ENCODE peak calls at places on chromosomes 2 and 18, in seven cellular contexts. O, B, M, T, R, J and P are unnamed samples.
A peak's percentile ranks its signal among the peaks of the same experiment; 100 is the strongest.

GRCh38 chr2:121888189-121888557 is 132.7 kb downstream of the TSN start:
- DNase-seq in T (peak; percentile 37), B (no peak), J (no peak), M (no peak), R (no peak), O (no peak), P (no peak)

GRCh38 chr18:48715651-48716354 is 177.0 kb downstream of the CTIF start:
- DNase-seq in T (no peak), B (no peak), M (no peak), R (no peak), J (no peak), O (no peak), P (peak; percentile 91)

GRCh38 chr2:160210599-160211138 is 10.6 kb upstream of the ITGB6 start:
- DNase-seq in R (peak; percentile 45), M (peak; percentile 37), T (peak; percentile 68), J (peak; percentile 92), B (peak; percentile 73), O (peak; percentile 28), P (peak; percentile 51)

GRCh38 chr2:97739893-97740245 is 26.5 kb downstream of the ZAP70 start:
- DNase-seq in J (no peak), O (no peak), B (no peak), M (no peak), T (no peak), R (no peak), P (peak; percentile 39)

GRCh38 chr2:240179941-240180666 is 39.6 kb upstream of the OTOS start:
- DNase-seq in J (no peak), M (no peak), B (peak; percentile 24), T (no peak), R (no peak), O (no peak), P (no peak)

GRCh38 chr2:108923736-108924443 is 65.1 kb downstream of the EDAR start:
- DNase-seq in J (no peak), T (no peak), M (no peak), R (no peak), O (no peak), B (no peak), P (peak; percentile 79)

GRCh38 chr2:182717451-182718215 is 1.6 kb downstream of the DNAJC10 start:
- DNase-seq in R (no peak), T (no peak), B (no peak), O (no peak), M (no peak), J (peak; percentile 22), P (no peak)

GRCh38 chr2:134660619-134661403 is 58.0 kb downstream of the TMEM163 start:
- DNase-seq in M (no peak), J (no peak), B (no peak), R (no peak), T (no peak), O (no peak), P (no peak)

GRCh38 chr2:154402138-154402714 is 296.3 kb upstream of the KCNJ3 start:
- DNase-seq in B (no peak), O (no peak), R (no peak), T (peak; percentile 43), J (peak; percentile 33), M (no peak), P (no peak)

GRCh38 chr2:182018218-182018617 is 32.6 kb downstream of the PPP1R1C start:
- DNase-seq in M (no peak), T (no peak), J (peak; percentile 38), B (no peak), O (no peak), R (no peak), P (no peak)

GRCh38 chr2:30318987-30319782 is 87.9 kb downstream of the LBH start:
- DNase-seq in B (no peak), M (no peak), T (no peak), J (no peak), R (no peak), O (no peak), P (no peak)

GRCh38 chr2:180519276-180519675 is 461.1 kb upstream of the UBE2E3 start:
- DNase-seq in B (no peak), R (no peak), O (no peak), J (peak; percentile 66), M (no peak), T (peak; percentile 48), P (no peak)

GRCh38 chr18:48393776-48394175 is 15.4 kb downstream of the ZBTB7C start:
- DNase-seq in R (peak; percentile 60), J (no peak), M (no peak), T (no peak), B (no peak), O (no peak), P (no peak)

GRCh38 chr18:35875566-35875965 is 96.9 kb upstream of the RMP24 start:
- DNase-seq in B (no peak), M (no peak), R (no peak), O (no peak), T (no peak), J (no peak), P (no peak)

GRCh38 chr2:226575928-226576327 is 223.7 kb downstream of the IRS1 start:
- DNase-seq in T (no peak), R (no peak), O (no peak), J (no peak), M (no peak), B (no peak), P (no peak)

GRCh38 chr18:42670860-42671259 is 444.6 kb downstream of the RIT2 start:
- DNase-seq in M (no peak), J (no peak), O (no peak), R (no peak), T (no peak), B (no peak), P (no peak)

GRCh38 chr2:218343591-218343990 is 13.1 kb upstream of the CATIP start:
- DNase-seq in R (no peak), J (no peak), M (no peak), B (no peak), T (no peak), O (no peak), P (no peak)

GRCh38 chr2:102209474-102209873 is 22.7 kb downstream of the IL1RL2 start:
- DNase-seq in B (no peak), M (no peak), T (no peak), J (no peak), R (no peak), O (no peak), P (no peak)

GRCh38 chr2:145324748-145325147 is 804.8 kb upstream of the ZEB2 start:
- DNase-seq in J (no peak), B (no peak), O (no peak), R (no peak), T (no peak), M (no peak), P (no peak)

GRCh38 chr2:242027676-242028450 is 158.3 kb downstream of the RTP5 start:
- DNase-seq in T (no peak), J (no peak), B (no peak), M (no peak), R (no peak), O (no peak), P (no peak)

GRCh38 chr2:206784559-206785353 is 19.4 kb downstream of the FASTKD2 start:
- DNase-seq in O (no peak), T (no peak), J (no peak), M (no peak), B (no peak), R (no peak), P (no peak)

GRCh38 chr18:33835419-33835818 is 257.4 kb downstream of the ASXL3 start:
- DNase-seq in M (no peak), J (no peak), R (no peak), B (no peak), O (no peak), T (no peak), P (no peak)

GRCh38 chr2:119536209-119536608 is 8.0 kb upstream of the CFAP221 start:
- DNase-seq in J (no peak), B (no peak), T (no peak), R (no peak), M (no peak), O (no peak), P (peak; percentile 5)

GRCh38 chr2:60472026-60472425 is 81.4 kb downstream of the BCL11A start:
- DNase-seq in T (no peak), J (no peak), R (no peak), B (no peak), M (no peak), O (no peak), P (no peak)

GRCh38 chr2:240930631-240931318 is 24.6 kb downstream of the CROCC2 start:
- DNase-seq in T (no peak), M (no peak), B (peak; percentile 47), O (peak; percentile 6), R (no peak), J (no peak), P (peak; percentile 68)

GRCh38 chr2:33521791-33522281 is 45.4 kb downstream of the RASGRP3 start:
- DNase-seq in R (peak; percentile 24), O (no peak), J (peak; percentile 97), B (no peak), M (peak; percentile 31), T (no peak), P (peak; percentile 49)

GRCh38 chr2:158502984-158503383 is 46.2 kb downstream of the PKP4 start:
- DNase-seq in M (no peak), R (no peak), O (no peak), B (no peak), J (peak; percentile 22), T (no peak), P (no peak)

GRCh38 chr2:3703236-3703682 is at the start of gene DCDC2C:
- DNase-seq in O (no peak), M (no peak), R (no peak), T (no peak), B (no peak), J (no peak), P (no peak)
- H3K4me3 ChIP-seq in O (no peak within 1 kb of the TSS), M (no peak within 1 kb of the TSS), R (peak within 1 kb of the TSS; percentile 59), T (no peak within 1 kb of the TSS), B (no peak within 1 kb of the TSS), J (no peak within 1 kb of the TSS), P (no peak within 1 kb of the TSS)

GRCh38 chr2:9761547-9761946 is 81.7 kb upstream of the TAF1B start:
- DNase-seq in T (no peak), O (no peak), J (no peak), M (no peak), B (peak; percentile 66), R (no peak), P (no peak)
- TF ChIP-seq POLR2A in T (no peak), O (no peak), J (no peak), M (no peak), B (no peak), R (no peak), P (no peak)

DNA sequence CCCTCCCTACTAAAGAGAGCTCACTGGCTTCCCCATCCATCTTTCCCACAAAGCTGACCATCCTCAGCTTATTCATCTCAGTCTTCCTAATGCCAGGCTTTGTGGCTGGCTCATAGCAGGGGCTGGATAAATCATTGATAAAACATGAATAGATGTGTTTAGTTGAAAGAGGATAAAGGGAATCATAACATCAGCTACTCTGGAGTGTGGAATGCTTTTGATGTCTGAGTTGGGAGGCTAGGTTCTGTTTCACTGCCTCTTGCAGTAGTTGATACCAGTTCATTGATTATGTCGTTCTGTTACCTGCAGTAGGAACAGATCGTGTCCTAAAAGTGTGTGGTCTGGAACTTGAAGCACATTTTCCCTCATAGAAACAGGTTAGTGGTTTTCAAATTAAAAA is 66.3 kb upstream of the HK2 start:
- DNase-seq in O (no peak), J (no peak), R (no peak), T (no peak), B (no peak), M (no peak), P (no peak)
- H3K4me3 ChIP-seq in O (no peak overlapping the region), J (no peak overlapping the region), R (no peak overlapping the region), T (no peak overlapping the region), B (no peak overlapping the region), M (no peak overlapping the region), P (no peak overlapping the region)

GRCh38 chr2:20167356-20167755 is 57.6 kb downstream of the SDC1 start:
- DNase-seq in M (no peak), J (no peak), B (no peak), T (no peak), R (no peak), O (no peak), P (peak; percentile 61)
- TF ChIP-seq POLR2A in M (no peak), J (no peak), B (no peak), T (no peak), R (no peak), O (no peak), P (no peak)